ENCODE peak calls at places on chromosomes 2 and 18, in five cellular contexts. S is AG20443; K is heart left ventricle; O is effector memory CD4-positive, alpha-beta T cell; A is kidney tubule cell. P is an unnamed sample.

GRCh38 chr2:2662037-2662846 is 331.2 kb upstream of the MYT1L start:
- DNase-seq in A (no peak), K (peak; percentile 59), S (no peak), O (no peak), P (no peak)

GRCh38 chr2:202963712-202964111 is 51.0 kb upstream of the NBEAL1 start:
- DNase-seq in S (no peak), K (no peak), O (no peak), A (no peak), P (no peak)

GRCh38 chr2:61993422-61994024 is 88.0 kb downstream of the COMMD1 start:
- DNase-seq in S (peak; percentile 61), O (no peak), K (no peak), A (peak; percentile 53), P (no peak)

GRCh38 chr2:2456721-2457120 is 125.6 kb upstream of the MYT1L start:
- DNase-seq in A (no peak), K (no peak), O (no peak), S (no peak), P (no peak)

GRCh38 chr2:39266139-39266805 is 22.5 kb upstream of the CDKL4 start:
- DNase-seq in A (no peak), S (no peak), K (no peak), O (no peak), P (no peak)

GRCh38 chr18:44813586-44813985 is 132.9 kb downstream of the SETBP1 start:
- DNase-seq in S (no peak), K (no peak), A (no peak), O (no peak), P (no peak)

GRCh38 chr18:65753520-65753919 is 2.7 kb downstream of the CDH7 start:
- DNase-seq in K (no peak), S (no peak), A (peak; percentile 26), O (no peak), P (no peak)

GRCh38 chr2:134252092-134252775 is 1.6 kb upstream of the MGAT5 start:
- DNase-seq in O (no peak), K (no peak), S (peak; percentile 48), A (peak; percentile 44), P (no peak)

GRCh38 chr2:104769096-104769495 is 84.8 kb upstream of the POU3F3 start:
- DNase-seq in K (no peak), S (peak; percentile 31), O (no peak), A (peak; percentile 95), P (no peak)

GRCh38 chr18:36769611-36770314 is 59.0 kb downstream of the TPGS2 start:
- DNase-seq in S (no peak), A (no peak), K (no peak), O (no peak), P (no peak)

GRCh38 chr2:97761192-97761591 is 47.8 kb downstream of the ZAP70 start:
- DNase-seq in O (peak; percentile 32), S (no peak), K (no peak), A (no peak), P (no peak)

GRCh38 chr2:212968284-212969081 is 182.9 kb downstream of the IKZF2 start:
- DNase-seq in O (no peak), A (peak; percentile 51), S (no peak), K (no peak), P (no peak)

GRCh38 chr2:162118166-162119031 is 33.6 kb downstream of the GCG start:
- DNase-seq in S (peak; percentile 65), K (peak; percentile 44), A (peak; percentile 84), O (no peak), P (no peak)

GRCh38 chr2:127052068-127052770 is 54.7 kb downstream of the BIN1 start:
- DNase-seq in K (no peak), A (no peak), S (no peak), O (no peak), P (no peak)

GRCh38 chr2:199692489-199692888 is 158.5 kb downstream of the FTCDNL1 start:
- DNase-seq in O (no peak), K (no peak), S (no peak), A (no peak), P (no peak)